ENCODE peak calls at places on chromosomes 6 and 20, in eight cellular contexts. E is breast epithelium; V is pancreas; O is prostate gland; P is CD8-positive, alpha-beta memory T cell; W is RWPE1; U is PC-9; K is caudate nucleus. C is an unnamed sample.

GRCh38 chr6:166707045-166707444 is 80.0 kb upstream of the RPS6KA2 start:
- DNase-seq in E (no peak), V (peak), O (no peak), P (no peak), W (no peak), U (peak), K (no peak), C (no peak)

GRCh38 chr6:170441316-170441715 is 111.8 kb downstream of the PSMB1 start:
- DNase-seq in E (no peak), V (no peak), O (no peak), P (no peak), W (no peak), U (no peak), K (no peak), C (no peak)

GRCh38 chr6:85684125-85684808 is 41.6 kb upstream of the SYNCRIP start:
- DNase-seq in E (no peak), V (no peak), O (no peak), P (no peak), W (no peak), U (no peak), K (no peak), C (no peak)

GRCh38 chr6:43968110-43968965 is 158.9 kb downstream of the MRPL14 start:
- DNase-seq in E (no peak), V (no peak), O (no peak), P (no peak), W (no peak), U (no peak), K (no peak), C (no peak)

GRCh38 chr6:89044988-89045387 is 35.6 kb upstream of the PNRC1 start:
- DNase-seq in E (no peak), V (no peak), O (no peak), P (no peak), W (no peak), U (no peak), K (no peak), C (peak)

GRCh38 chr6:34518669-34519365 is 37.3 kb downstream of the SPDEF start:
- DNase-seq in E (no peak), V (no peak), O (no peak), P (no peak), W (no peak), U (no peak), K (no peak), C (no peak)

GRCh38 chr6:65671922-65672321 is 35.1 kb downstream of the EYS start:
- DNase-seq in E (no peak), V (no peak), O (no peak), P (no peak), W (peak), U (peak), K (no peak), C (no peak)

GRCh38 chr20:43185901-43186300 is 3.8 kb downstream of the PTPRT start:
- DNase-seq in E (no peak), V (no peak), O (no peak), P (no peak), W (no peak), U (no peak), K (no peak), C (no peak)

DNA sequence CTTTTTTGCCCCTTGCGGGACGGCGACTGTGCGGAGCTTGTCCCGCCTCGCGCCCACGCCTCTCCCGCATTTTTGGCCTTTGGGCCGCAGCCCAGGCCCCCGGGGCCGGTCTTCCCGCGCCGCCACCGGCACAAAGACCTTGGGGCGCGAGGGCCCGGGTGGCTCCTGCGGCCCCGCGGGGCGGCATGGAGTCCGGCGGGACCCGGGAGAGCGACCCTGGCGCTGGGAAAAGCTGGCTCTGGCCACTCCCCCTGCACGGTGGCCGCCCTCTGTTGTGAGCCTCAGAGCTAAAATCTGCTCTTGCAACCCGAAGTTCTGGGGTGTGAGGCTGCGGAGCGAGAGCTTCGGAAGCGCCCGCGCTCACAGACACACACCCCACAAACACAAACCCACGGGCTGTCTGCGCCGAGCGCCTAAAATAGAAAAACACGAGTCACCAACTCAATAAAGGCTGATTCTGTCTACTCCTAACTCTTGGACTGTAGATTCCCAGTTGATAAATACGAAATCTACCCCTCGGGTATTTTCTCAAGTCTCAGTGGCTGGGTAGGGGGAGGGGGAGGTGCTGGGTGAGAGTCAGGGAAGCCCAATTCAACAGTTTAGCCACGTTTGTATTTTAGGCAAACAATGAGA is 496 bp upstream of the BEND3 start:
- DNase-seq in E (no peak), V (peak), O (peak), P (no peak), W (peak), U (peak), K (peak), C (no peak)
- H3K27ac ChIP-seq in E (peak), V (peak), O (peak), P (peak), W (peak), U (peak), K (no peak), C (no peak)

GRCh38 chr6:6711832-6712231 is 123.3 kb downstream of the LY86 start:
- DNase-seq in E (no peak), V (no peak), O (no peak), P (no peak), W (no peak), U (no peak), K (no peak), C (peak)

GRCh38 chr6:6714498-6715360 is 126.2 kb downstream of the LY86 start:
- DNase-seq in E (no peak), V (no peak), O (no peak), P (no peak), W (no peak), U (no peak), K (no peak), C (no peak)

GRCh38 chr6:6713660-6714446 is 125.3 kb downstream of the LY86 start:
- DNase-seq in E (no peak), V (no peak), O (no peak), P (no peak), W (no peak), U (no peak), K (no peak), C (no peak)

GRCh38 chr6:6712258-6712978 is 123.9 kb downstream of the LY86 start:
- DNase-seq in E (no peak), V (peak), O (no peak), P (no peak), W (peak), U (peak), K (no peak), C (no peak)

GRCh38 chr6:6712979-6713514 is 124.5 kb downstream of the LY86 start:
- DNase-seq in E (no peak), V (no peak), O (no peak), P (no peak), W (no peak), U (no peak), K (no peak), C (peak)
- H3K27ac ChIP-seq in E (no peak), V (peak), O (peak), P (peak), W (peak), U (peak), K (no peak), C (no peak)

GRCh38 chr6:125831660-125832059 is 40.9 kb downstream of the NCOA7 start:
- DNase-seq in E (no peak), V (no peak), O (no peak), P (no peak), W (no peak), U (no peak), K (no peak), C (no peak)
- H3K27ac ChIP-seq in E (no peak), V (no peak), O (no peak), P (no peak), W (no peak), U (no peak), K (no peak), C (no peak)

DNA sequence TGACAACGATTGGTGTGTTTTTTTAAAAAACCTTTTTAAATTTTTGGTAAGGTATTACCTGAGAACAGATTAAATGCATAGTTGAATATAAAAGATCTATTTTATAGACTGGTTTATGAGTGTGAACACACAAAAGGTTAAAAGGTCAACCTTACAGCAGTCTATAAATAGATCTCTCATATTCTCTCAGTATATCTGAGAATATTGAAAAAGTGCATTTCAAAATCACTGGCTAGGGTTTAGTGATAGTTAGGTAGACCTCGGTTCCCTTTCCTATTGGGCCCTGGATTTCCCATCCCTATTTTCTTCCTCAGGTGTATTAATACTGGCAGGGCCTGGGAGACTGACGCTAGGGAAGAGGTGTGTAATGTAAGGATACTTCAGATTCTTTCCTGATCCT is 723 bp upstream of the ZNF451 start:
- DNase-seq in E (no peak), V (no peak), O (no peak), P (no peak), W (no peak), U (no peak), K (no peak), C (no peak)
- H3K27ac ChIP-seq in E (no peak), V (peak), O (peak), P (no peak), W (no peak), U (no peak), K (peak), C (peak)

GRCh38 chr6:132061381-132061780 is 110.2 kb upstream of the CCN2 start:
- DNase-seq in E (no peak), V (no peak), O (no peak), P (no peak), W (no peak), U (no peak), K (no peak), C (no peak)
- H3K27ac ChIP-seq in E (no peak), V (no peak), O (no peak), P (no peak), W (no peak), U (no peak), K (no peak), C (no peak)

GRCh38 chr6:13810688-13811446 is 3.5 kb downstream of the MCUR1 start:
- DNase-seq in E (no peak), V (no peak), O (no peak), P (no peak), W (no peak), U (no peak), K (no peak), C (no peak)
- H3K27ac ChIP-seq in E (peak), V (no peak), O (no peak), P (no peak), W (no peak), U (no peak), K (no peak), C (no peak)

GRCh38 chr20:57439432-57439831 is 48.2 kb downstream of the RBM38 start:
- DNase-seq in E (peak), V (peak), O (peak), P (no peak), W (no peak), U (peak), K (no peak), C (peak)
- H3K27ac ChIP-seq in E (peak), V (peak), O (peak), P (no peak), W (peak), U (no peak), K (peak), C (no peak)

DNA sequence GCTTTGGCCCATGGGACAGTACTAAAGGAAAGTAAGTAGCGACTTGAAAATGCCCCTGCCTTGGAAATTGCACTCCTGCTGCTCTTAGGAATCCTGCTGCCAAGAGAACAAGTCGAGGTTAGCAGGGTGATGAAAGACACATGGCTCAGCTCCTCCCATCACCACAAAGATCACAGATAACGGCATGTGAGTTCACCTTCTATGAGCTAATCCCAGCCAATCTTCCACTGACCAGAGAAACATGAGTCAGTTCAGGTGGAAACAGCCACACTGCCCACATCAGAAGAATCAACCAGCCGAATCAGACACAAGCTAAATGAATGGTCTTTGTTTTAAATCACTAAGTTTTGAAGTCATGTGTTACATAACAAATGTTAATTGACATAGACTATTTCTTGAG is 106.3 kb downstream of the PRKN start:
- DNase-seq in E (no peak), V (no peak), O (no peak), P (no peak), W (peak), U (no peak), K (no peak), C (no peak)
- H3K27ac ChIP-seq in E (no peak), V (no peak), O (no peak), P (no peak), W (no peak), U (no peak), K (no peak), C (no peak)